ENCODE peak calls at places on chromosome 17, in four cellular contexts. One of them, this sample, is unnamed.

GRCh38 chr17:69058165-69058564 is 2.6 kb downstream of the ABCA9 start:
- DNase-seq in GM23248: peak; percentile 7
- DNase-seq in PC-9: no peak
- DNase-seq in hepatocyte: no peak
- DNase-seq in this sample: peak; percentile 26

GRCh38 chr17:81534157-81535006 is 6.2 kb downstream of the FSCN2 start:
- DNase-seq in GM23248: peak; percentile 59
- DNase-seq in PC-9: no peak
- DNase-seq in hepatocyte: no peak
- DNase-seq in this sample: no peak

GRCh38 chr17:40014375-40014980 is 762 bp upstream of the CSF3 start:
- DNase-seq in GM23248: no peak
- DNase-seq in PC-9: no peak
- DNase-seq in hepatocyte: no peak
- DNase-seq in this sample: peak; percentile 63

GRCh38 chr17:72714357-72714966 is 378.0 kb downstream of the SLC39A11 start:
- DNase-seq in GM23248: no peak
- DNase-seq in PC-9: no peak
- DNase-seq in hepatocyte: no peak
- DNase-seq in this sample: no peak

GRCh38 chr17:54968954-54969400 is 412 bp downstream of the STXBP4 start:
- DNase-seq in GM23248: peak; percentile 66
- DNase-seq in PC-9: no peak
- DNase-seq in hepatocyte: peak; percentile 40
- DNase-seq in this sample: no peak

GRCh38 chr17:7237761-7238417 is 1.4 kb downstream of the PHF23 start:
- DNase-seq in GM23248: peak; percentile 77
- DNase-seq in PC-9: no peak
- DNase-seq in hepatocyte: peak; percentile 92
- DNase-seq in this sample: peak; percentile 98

GRCh38 chr17:13601776-13602551 is at the start of gene HS3ST3A1:
- DNase-seq in GM23248: peak; percentile 97
- DNase-seq in PC-9: no peak
- DNase-seq in hepatocyte: peak; percentile 81
- DNase-seq in this sample: peak; percentile 94

GRCh38 chr17:50279181-50279526 is 4.9 kb downstream of the TMEM92 start:
- DNase-seq in GM23248: peak; percentile 52
- DNase-seq in PC-9: peak; percentile 76
- DNase-seq in hepatocyte: no peak
- DNase-seq in this sample: no peak

GRCh38 chr17:12789976-12790805 is 893 bp downstream of the ARHGAP44 start:
- DNase-seq in GM23248: no peak
- DNase-seq in PC-9: no peak
- DNase-seq in hepatocyte: peak; percentile 52
- DNase-seq in this sample: peak; percentile 80

GRCh38 chr17:49054342-49055092 is 57.3 kb downstream of the IGF2BP1 start:
- DNase-seq in GM23248: no peak
- DNase-seq in PC-9: no peak
- DNase-seq in hepatocyte: no peak
- DNase-seq in this sample: peak; percentile 56

GRCh38 chr17:3534881-3535252 is 22.7 kb downstream of the TRPV3 start:
- DNase-seq in GM23248: peak; percentile 64
- DNase-seq in PC-9: no peak
- DNase-seq in hepatocyte: no peak
- DNase-seq in this sample: peak; percentile 80

GRCh38 chr17:72097144-72097543 is 23.7 kb upstream of the SOX9 start:
- DNase-seq in GM23248: peak; percentile 50
- DNase-seq in PC-9: peak; percentile 87
- DNase-seq in hepatocyte: no peak
- DNase-seq in this sample: no peak

GRCh38 chr17:34171245-34171818 is 83.8 kb upstream of the CCL2 start:
- DNase-seq in GM23248: peak; percentile 65
- DNase-seq in PC-9: peak; percentile 41
- DNase-seq in hepatocyte: peak; percentile 76
- DNase-seq in this sample: peak; percentile 48

GRCh38 chr17:5282639-5283217 is 644 bp downstream of the RABEP1 start:
- DNase-seq in GM23248: peak; percentile 54
- DNase-seq in PC-9: no peak
- DNase-seq in hepatocyte: no peak
- DNase-seq in this sample: peak; percentile 85

GRCh38 chr17:16442594-16443389 is 27.4 kb downstream of the TRPV2 start:
- DNase-seq in GM23248: no peak
- DNase-seq in PC-9: no peak
- DNase-seq in hepatocyte: no peak
- DNase-seq in this sample: no peak

GRCh38 chr17:35766903-35767510 is 6.3 kb downstream of the C17orf50 start:
- DNase-seq in GM23248: peak; percentile 75
- DNase-seq in PC-9: no peak
- DNase-seq in hepatocyte: peak; percentile 59
- DNase-seq in this sample: peak; percentile 69

GRCh38 chr17:30196504-30196903 is 39.0 kb downstream of the SLC6A4 start:
- DNase-seq in GM23248: no peak
- DNase-seq in PC-9: no peak
- DNase-seq in hepatocyte: no peak
- DNase-seq in this sample: no peak

GRCh38 chr17:48307814-48308411 is 122.1 kb downstream of the SKAP1 start:
- DNase-seq in GM23248: peak; percentile 79
- DNase-seq in PC-9: peak; percentile 65
- DNase-seq in hepatocyte: peak; percentile 74
- DNase-seq in this sample: peak; percentile 33

GRCh38 chr17:15951368-15952047 is 6.6 kb downstream of the ADORA2B start:
- DNase-seq in GM23248: no peak
- DNase-seq in PC-9: no peak
- DNase-seq in hepatocyte: no peak
- DNase-seq in this sample: peak; percentile 52

GRCh38 chr17:31390748-31391495 is 553 bp upstream of the RAB11FIP4 start:
- DNase-seq in GM23248: peak; percentile 11
- DNase-seq in PC-9: no peak
- DNase-seq in hepatocyte: no peak
- DNase-seq in this sample: peak; percentile 72

GRCh38 chr17:70059076-70059475 is 15.9 kb upstream of the KCNJ16 start:
- DNase-seq in GM23248: no peak
- DNase-seq in PC-9: no peak
- DNase-seq in hepatocyte: no peak
- DNase-seq in this sample: no peak

GRCh38 chr17:74393323-74393942 is 26.1 kb downstream of the GPR142 start:
- DNase-seq in GM23248: peak; percentile 45
- DNase-seq in PC-9: no peak
- DNase-seq in hepatocyte: no peak
- DNase-seq in this sample: no peak

GRCh38 chr17:72193395-72194106 is 72.7 kb downstream of the SOX9 start:
- DNase-seq in GM23248: peak; percentile 94
- DNase-seq in PC-9: no peak
- DNase-seq in hepatocyte: peak; percentile 15
- DNase-seq in this sample: no peak

GRCh38 chr17:70119961-70120360 is 44.9 kb downstream of the KCNJ16 start:
- DNase-seq in GM23248: peak; percentile 43
- DNase-seq in PC-9: no peak
- DNase-seq in hepatocyte: no peak
- DNase-seq in this sample: no peak

GRCh38 chr17:6471531-6472465 is 27.5 kb downstream of the PIMREG start:
- DNase-seq in GM23248: peak; percentile 86
- DNase-seq in PC-9: peak; percentile 81
- DNase-seq in hepatocyte: no peak
- DNase-seq in this sample: no peak

GRCh38 chr17:80018917-80019651 is 16.6 kb downstream of the TBC1D16 start:
- DNase-seq in GM23248: peak; percentile 31
- DNase-seq in PC-9: no peak
- DNase-seq in hepatocyte: no peak
- DNase-seq in this sample: no peak

GRCh38 chr17:82021728-82022309 is 859 bp downstream of the CENPX start:
- DNase-seq in GM23248: peak; percentile 28
- DNase-seq in PC-9: no peak
- DNase-seq in hepatocyte: no peak
- DNase-seq in this sample: no peak

GRCh38 chr17:78921437-78921971 is 3.7 kb downstream of the TIMP2 start:
- DNase-seq in GM23248: peak; percentile 62
- DNase-seq in PC-9: no peak
- DNase-seq in hepatocyte: no peak
- DNase-seq in this sample: no peak

GRCh38 chr17:78924481-78925151 is 571 bp downstream of the TIMP2 start:
- DNase-seq in GM23248: peak; percentile 67
- DNase-seq in PC-9: no peak
- DNase-seq in hepatocyte: peak; percentile 53
- DNase-seq in this sample: peak; percentile 90

GRCh38 chr17:78925234-78925633 is at the start of gene TIMP2:
- DNase-seq in GM23248: peak; percentile 93
- DNase-seq in PC-9: no peak
- DNase-seq in hepatocyte: peak; percentile 94
- DNase-seq in this sample: peak; percentile 99

GRCh38 chr17:78923660-78924453 is 1.3 kb downstream of the TIMP2 start:
- DNase-seq in GM23248: peak; percentile 68
- DNase-seq in PC-9: peak; percentile 77
- DNase-seq in hepatocyte: peak; percentile 89
- DNase-seq in this sample: peak; percentile 93

GRCh38 chr17:78922876-78923498 is 2.2 kb downstream of the TIMP2 start:
- DNase-seq in GM23248: peak; percentile 56
- DNase-seq in PC-9: no peak
- DNase-seq in hepatocyte: no peak
- DNase-seq in this sample: no peak
- H3K4me3 ChIP-seq in GM23248: peak overlapping the region; percentile 80
- H3K4me3 ChIP-seq in PC-9: peak overlapping the region; percentile 73
- H3K4me3 ChIP-seq in hepatocyte: no peak overlapping the region
- H3K4me3 ChIP-seq in this sample: no peak overlapping the region

DNA sequence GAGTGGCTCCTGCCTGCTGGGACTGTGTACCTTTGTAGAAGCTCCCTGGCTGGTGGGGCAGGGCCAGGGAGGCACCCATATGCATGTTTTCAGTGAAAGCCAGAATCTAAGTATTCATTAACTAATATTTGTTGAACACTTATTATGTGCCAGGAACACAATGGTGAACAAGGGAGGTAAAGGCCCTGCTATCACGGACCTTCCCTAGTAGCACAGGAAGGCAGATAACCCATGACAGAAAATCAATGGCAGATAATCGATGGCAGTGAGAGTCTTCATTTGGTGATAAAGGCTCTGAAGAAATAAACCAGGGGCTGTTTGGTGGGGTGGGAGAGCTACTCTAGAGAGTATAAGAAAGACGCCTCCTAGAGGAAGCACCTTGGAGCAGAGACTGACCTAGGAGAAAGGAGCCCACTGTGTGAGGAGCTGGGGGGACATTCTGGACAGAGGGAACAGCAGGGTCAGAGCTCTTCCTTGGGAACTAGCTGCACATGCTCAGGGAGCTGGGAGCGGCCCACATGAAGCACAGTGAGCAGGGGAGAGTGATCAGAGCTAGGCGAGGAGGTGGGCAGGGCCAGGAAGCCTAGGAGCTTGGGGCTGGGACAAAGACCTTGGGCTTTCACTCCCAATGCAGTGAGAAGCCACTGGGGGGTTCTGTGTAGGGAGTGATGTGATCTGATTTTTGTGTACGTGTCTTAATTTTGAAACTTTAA is 78.5 kb downstream of the SPECC1 start:
- DNase-seq in GM23248: no peak
- DNase-seq in PC-9: no peak
- DNase-seq in hepatocyte: no peak
- DNase-seq in this sample: no peak
- H3K4me3 ChIP-seq in GM23248: no peak overlapping the region
- H3K4me3 ChIP-seq in PC-9: no peak overlapping the region
- H3K4me3 ChIP-seq in hepatocyte: no peak overlapping the region
- H3K4me3 ChIP-seq in this sample: no peak overlapping the region

GRCh38 chr17:76123127-76123499 is 17.9 kb downstream of the FOXJ1 start:
- DNase-seq in GM23248: no peak
- DNase-seq in PC-9: no peak
- DNase-seq in hepatocyte: no peak
- DNase-seq in this sample: no peak

GRCh38 chr17:76120658-76121008 is 17.0 kb upstream of the EXOC7 start:
- DNase-seq in GM23248: no peak
- DNase-seq in PC-9: no peak
- DNase-seq in hepatocyte: no peak
- DNase-seq in this sample: no peak

GRCh38 chr17:76122411-76123126 is 18.5 kb downstream of the FOXJ1 start:
- DNase-seq in GM23248: no peak
- DNase-seq in PC-9: no peak
- DNase-seq in hepatocyte: no peak
- DNase-seq in this sample: peak; percentile 71

GRCh38 chr17:76123749-76124581 is 17.1 kb downstream of the FOXJ1 start:
- DNase-seq in GM23248: no peak
- DNase-seq in PC-9: no peak
- DNase-seq in hepatocyte: no peak
- DNase-seq in this sample: peak; percentile 35

GRCh38 chr17:76121932-76122383 is 18.4 kb upstream of the EXOC7 start:
- DNase-seq in GM23248: peak; percentile 36
- DNase-seq in PC-9: no peak
- DNase-seq in hepatocyte: no peak
- DNase-seq in this sample: peak; percentile 91
- H3K4me3 ChIP-seq in GM23248: peak overlapping the region; percentile 47
- H3K4me3 ChIP-seq in PC-9: no peak overlapping the region
- H3K4me3 ChIP-seq in hepatocyte: no peak overlapping the region
- H3K4me3 ChIP-seq in this sample: peak overlapping the region; percentile 35

GRCh38 chr17:394718-395095 is 42.1 kb upstream of the RPH3AL start:
- DNase-seq in GM23248: no peak
- DNase-seq in PC-9: no peak
- DNase-seq in hepatocyte: no peak
- DNase-seq in this sample: no peak
- H3K4me3 ChIP-seq in GM23248: no peak overlapping the region
- H3K4me3 ChIP-seq in PC-9: no peak overlapping the region
- H3K4me3 ChIP-seq in hepatocyte: no peak overlapping the region
- H3K4me3 ChIP-seq in this sample: no peak overlapping the region

GRCh38 chr17:8680850-8681174 is 50.3 kb upstream of the MYH10 start:
- DNase-seq in GM23248: no peak
- DNase-seq in PC-9: no peak
- DNase-seq in hepatocyte: no peak
- DNase-seq in this sample: no peak
- H3K4me3 ChIP-seq in GM23248: peak overlapping the region; percentile 69
- H3K4me3 ChIP-seq in PC-9: no peak overlapping the region
- H3K4me3 ChIP-seq in hepatocyte: no peak overlapping the region
- H3K4me3 ChIP-seq in this sample: no peak overlapping the region

GRCh38 chr17:17724991-17725852 is 44.0 kb downstream of the RAI1 start:
- DNase-seq in GM23248: no peak
- DNase-seq in PC-9: no peak
- DNase-seq in hepatocyte: no peak
- DNase-seq in this sample: peak; percentile 94
- H3K4me3 ChIP-seq in GM23248: peak overlapping the region; percentile 77
- H3K4me3 ChIP-seq in PC-9: no peak overlapping the region
- H3K4me3 ChIP-seq in hepatocyte: no peak overlapping the region
- H3K4me3 ChIP-seq in this sample: peak overlapping the region; percentile 63

This sample was measured in H7.